ENCODE peak calls at places on chromosomes 2 and 18, in four cellular contexts. D, A, W and K are unnamed samples. For H3K4me1, the result is how much of the 10 kb centered on the place peaks cover.

GRCh38 chr2:240437861-240438809 is 2.7 kb downstream of the GPC1 start:
- DNase-seq in D (peak), W (peak), A (peak), K (peak)

GRCh38 chr2:128329607-128330006 is 10.9 kb upstream of the HS6ST1 start:
- DNase-seq in A (peak), D (no peak), W (no peak), K (no peak)

GRCh38 chr18:31680836-31681568 is 3.4 kb downstream of the B4GALT6 start:
- DNase-seq in W (peak), A (no peak), D (peak), K (peak)

GRCh38 chr2:144268036-144268678 is 251.8 kb downstream of the ZEB2 start:
- DNase-seq in A (no peak), W (no peak), D (no peak), K (no peak)

GRCh38 chr2:112257575-112257974 is 2.7 kb upstream of the ZC3H8 start:
- DNase-seq in W (no peak), A (peak), D (peak), K (no peak)

GRCh38 chr2:173880561-173880960 is 84.6 kb downstream of the SP3 start:
- DNase-seq in A (no peak), D (no peak), W (no peak), K (no peak)

GRCh38 chr2:168189835-168190426 is 57.5 kb downstream of the STK39 start:
- DNase-seq in W (no peak), D (peak), A (peak), K (no peak)

GRCh38 chr2:236117861-236118269 is 50.3 kb downstream of the GBX2 start:
- DNase-seq in W (no peak), D (no peak), A (no peak), K (no peak)

GRCh38 chr18:77206676-77207370 is 42.8 kb upstream of the GALR1 start:
- DNase-seq in D (no peak), W (no peak), A (peak), K (peak)
- H3K27ac ChIP-seq in D (no peak), W (peak), A (peak), K (peak)

DNA sequence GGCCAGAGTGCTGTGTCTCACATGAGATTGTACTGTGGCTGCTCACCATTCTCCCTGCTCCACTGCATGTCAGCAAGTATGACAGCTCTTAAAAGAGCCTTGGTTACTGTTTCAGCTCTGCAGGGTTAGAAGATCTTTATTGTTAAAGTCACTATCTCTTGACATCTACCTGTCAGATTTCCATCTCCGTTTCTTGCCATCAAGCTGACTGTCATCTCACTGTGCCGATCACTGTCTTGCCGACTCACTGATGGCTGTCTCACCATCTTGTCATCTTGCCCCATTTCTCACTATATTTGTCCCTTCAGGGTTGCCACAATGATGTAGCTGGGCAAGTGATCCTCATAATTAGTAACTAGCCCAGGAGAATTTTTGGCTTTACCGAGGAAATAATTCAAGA is 800.9 kb upstream of the CDH7 start:
- DNase-seq in W (no peak), D (no peak), A (no peak), K (no peak)
- H3K4me1 ChIP-seq in W (under half), D (under half), A (under half), K (under half)

GRCh38 chr2:224016963-224017362 is 22.1 kb downstream of the SERPINE2 start:
- DNase-seq in W (no peak), D (peak), A (no peak), K (no peak)
- H3K27ac ChIP-seq in W (no peak), D (no peak), A (no peak), K (no peak)

DNA sequence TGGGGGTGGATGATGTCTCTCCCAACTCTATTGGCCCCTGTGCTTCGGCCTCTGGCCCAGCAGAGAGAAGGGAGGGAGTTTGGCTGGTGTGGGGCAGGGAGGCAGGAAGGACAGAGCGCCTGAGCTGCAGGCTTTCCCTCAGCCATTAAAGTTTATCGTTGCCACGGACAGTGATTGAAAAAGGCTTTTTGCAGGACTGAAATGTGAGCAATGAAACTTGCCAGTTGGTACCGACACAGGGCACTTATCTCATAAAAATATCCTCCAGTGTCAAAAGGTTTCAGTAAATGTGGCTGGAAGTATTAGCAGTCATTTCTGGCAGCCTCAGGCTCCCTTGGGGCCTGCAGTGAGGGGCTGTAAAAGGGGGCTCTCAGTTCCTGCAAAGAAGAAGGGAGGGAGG is 169.2 kb downstream of the GLI2 start:
- DNase-seq in A (no peak), W (no peak), D (no peak), K (no peak)
- H3K4me1 ChIP-seq in A (under half), W (under half), D (under half), K (under half)

DNA sequence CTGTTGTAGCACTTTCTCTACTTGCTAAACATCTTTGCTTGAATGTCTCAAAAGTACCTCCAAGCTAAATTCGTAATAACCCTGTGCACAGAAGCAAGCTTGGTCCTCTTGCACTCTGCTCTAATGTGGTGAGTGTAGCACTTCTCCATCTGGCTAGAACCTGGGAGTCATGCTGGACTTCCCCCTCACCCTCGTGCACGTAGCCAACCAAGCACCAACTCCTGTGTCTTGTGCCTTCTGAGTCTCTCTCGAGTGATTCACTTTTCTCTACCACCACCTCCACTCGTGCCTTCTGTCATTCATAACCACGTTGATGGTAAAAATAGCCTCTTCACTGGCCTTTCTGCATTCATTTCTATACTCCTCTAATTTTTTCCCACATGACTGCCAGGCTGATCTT is 91.9 kb upstream of the KCNE4 start:
- DNase-seq in D (peak), A (peak), W (no peak), K (no peak)
- H3K27ac ChIP-seq in D (no peak), A (no peak), W (no peak), K (no peak)

DNA sequence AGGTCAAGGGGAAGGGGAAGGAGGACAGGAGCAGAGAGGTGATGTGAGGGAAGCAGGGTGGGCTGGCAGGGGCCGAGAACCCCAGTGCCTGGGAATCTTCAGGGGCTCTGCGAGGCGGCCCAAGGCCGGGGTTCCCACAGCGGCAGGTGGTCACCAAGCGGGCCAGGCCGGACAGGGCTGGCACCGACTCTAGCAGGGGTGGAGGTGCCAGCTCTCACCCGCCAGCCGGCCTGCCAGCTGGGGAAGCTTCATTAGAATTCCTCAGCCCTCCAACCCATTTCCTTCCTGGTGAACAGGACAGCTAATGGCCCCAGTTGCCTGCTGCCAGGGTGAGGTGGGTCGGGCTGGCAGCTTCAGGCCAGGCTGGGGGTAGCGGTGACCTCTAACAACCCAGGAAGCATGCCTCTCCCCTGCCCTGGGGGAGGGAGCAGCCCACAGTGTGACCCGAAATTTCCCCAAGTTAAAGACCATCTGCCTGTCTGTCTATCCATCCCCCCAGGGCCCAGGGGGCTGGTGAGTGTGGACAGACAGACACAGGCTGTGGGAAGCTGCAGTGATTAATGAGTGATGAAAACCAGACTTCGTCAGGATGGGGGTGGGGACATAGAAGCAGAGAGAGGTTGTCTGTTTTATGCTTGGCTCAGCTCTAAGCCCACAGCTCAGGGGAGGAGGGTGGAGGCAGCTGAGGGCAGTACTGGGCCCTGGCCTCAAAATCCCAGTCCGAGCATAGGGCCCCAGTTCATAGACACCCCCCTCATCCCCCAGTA is 144.1 kb downstream of the ZFP36L2 start:
- DNase-seq in D (peak), A (peak), W (no peak), K (no peak)
- H3K4me1 ChIP-seq in D (half or more), A (half or more), W (under half), K (under half)

DNA sequence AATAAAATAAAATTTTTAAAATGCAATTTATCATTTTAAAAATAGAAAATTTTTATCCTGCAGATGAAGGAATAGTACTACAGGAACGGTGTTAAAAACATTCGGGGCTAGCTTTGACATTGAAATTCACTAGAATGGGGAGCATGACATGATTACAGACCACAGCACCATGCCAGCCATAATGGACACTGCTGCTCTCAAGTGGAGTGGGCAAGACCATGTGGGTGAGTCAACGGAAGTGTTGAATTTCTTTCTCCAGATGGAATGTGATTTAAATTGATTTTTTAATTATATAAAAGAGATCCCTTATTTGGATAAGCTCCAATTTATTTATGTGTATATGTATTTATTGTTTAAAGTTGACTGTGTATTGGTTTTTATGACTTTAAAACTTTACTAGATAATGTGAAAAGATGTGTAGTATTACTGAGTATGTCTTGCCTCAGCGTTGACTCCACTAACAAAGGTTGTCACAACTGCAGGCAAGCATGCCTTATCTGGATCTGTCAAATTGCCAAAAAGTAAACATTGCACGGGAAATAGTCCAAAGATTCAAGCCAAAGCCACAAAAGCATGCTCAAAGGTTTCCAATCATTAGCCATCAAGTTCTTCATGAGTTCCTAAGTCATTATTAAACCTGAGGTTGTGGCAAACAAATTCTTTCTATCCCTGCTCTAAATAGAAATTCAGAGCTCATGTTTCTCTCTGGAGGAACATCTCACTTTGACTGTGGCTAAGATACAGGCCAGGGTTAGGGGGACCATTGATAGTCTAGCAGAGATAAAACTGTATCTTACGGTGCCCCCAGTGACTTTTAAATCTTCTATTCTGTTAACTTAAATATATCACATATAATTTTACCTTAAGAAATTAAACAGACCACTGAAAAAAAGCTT is 536.9 kb downstream of the TMX3 start:
- DNase-seq in A (peak), D (peak), W (peak), K (no peak)
- H3K27ac ChIP-seq in A (peak), D (peak), W (no peak), K (no peak)

DNA sequence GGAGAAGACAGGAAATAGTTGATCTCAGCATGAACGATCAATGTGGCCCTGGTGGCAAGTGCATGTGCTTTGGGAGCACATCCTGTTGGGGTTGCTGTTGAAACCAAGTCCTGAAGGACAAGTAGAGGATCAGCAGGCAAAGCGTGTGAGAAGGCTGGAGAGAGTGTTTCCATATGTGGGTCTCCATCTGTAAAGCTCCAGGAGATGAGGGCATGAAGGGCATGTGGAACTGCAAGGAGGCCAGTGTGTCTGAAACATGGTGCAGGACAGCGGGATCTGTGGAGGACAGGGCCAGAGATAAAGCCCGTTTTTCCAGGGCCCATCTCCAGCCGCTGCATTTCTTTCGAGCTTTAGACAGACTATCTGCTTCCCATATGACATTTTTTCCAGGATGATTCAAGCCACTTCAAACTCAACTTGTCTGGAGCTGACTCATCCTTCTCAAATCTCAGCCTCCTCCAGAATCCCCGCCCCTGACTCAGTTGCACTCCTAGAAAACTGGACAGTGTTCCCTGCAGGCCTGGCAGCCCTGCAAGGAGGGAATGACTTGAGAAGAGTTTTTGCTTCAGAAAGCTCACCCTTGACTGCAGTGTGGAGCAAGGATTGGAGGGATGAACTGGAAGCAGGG is 226.1 kb downstream of the VAPA start:
- DNase-seq in A (peak), D (no peak), W (no peak), K (no peak)
- H3K4me1 ChIP-seq in A (under half), D (under half), W (under half), K (under half)